ENCODE peak calls at places on chromosomes 6 and 20, in nine cellular contexts. E is uterus, N is tibial nerve, B is IMR-90, Q is NB4, Z is A549, X is stomach, F is GM12891, P is GM12878. U is an unnamed sample.

GRCh38 chr6:135195522-135195921 is 14.4 kb downstream of the MYB start:
- DNase-seq in Z (no peak), X (no peak), E (no peak), N (no peak), B (no peak), P (no peak), Q (peak; percentile 98), F (no peak), U (no peak)

GRCh38 chr20:59645761-59646171 is 41.4 kb downstream of the PHACTR3 start:
- DNase-seq in B (no peak), F (no peak), N (no peak), Q (peak; percentile 62), P (no peak), X (no peak), Z (no peak), E (no peak), U (no peak)

GRCh38 chr6:3341467-3341866 is 82.7 kb downstream of the PSMG4 start:
- DNase-seq in F (no peak), E (no peak), P (no peak), X (no peak), B (peak; percentile 83), Z (no peak), Q (no peak), N (peak; percentile 36), U (peak; percentile 55)

GRCh38 chr6:150069707-150070106 is 786 bp upstream of the ULBP3 start:
- DNase-seq in P (no peak), Z (no peak), F (no peak), X (peak; percentile 54), B (no peak), N (no peak), E (no peak), Q (no peak), U (no peak)

GRCh38 chr6:35401514-35401913 is 50.6 kb upstream of the FANCE start:
- DNase-seq in N (no peak), P (no peak), Q (no peak), B (no peak), E (no peak), Z (no peak), F (no peak), X (peak; percentile 89), U (no peak)

GRCh38 chr20:15220778-15221565 is 883.6 kb upstream of the FLRT3 start:
- DNase-seq in P (no peak), Z (no peak), N (no peak), X (no peak), E (no peak), Q (no peak), F (no peak), B (no peak), U (no peak)

GRCh38 chr20:59177266-59178250 is 13.9 kb downstream of the ZNF831 start:
- DNase-seq in E (no peak), N (no peak), F (no peak), B (no peak), P (no peak), Q (no peak), Z (no peak), X (no peak), U (no peak)

GRCh38 chr6:160069050-160069454 is 52.6 kb upstream of the SLC22A1 start:
- DNase-seq in Z (no peak), B (no peak), E (no peak), F (peak; percentile 57), Q (no peak), N (no peak), P (peak; percentile 64), X (no peak), U (no peak)

GRCh38 chr20:17941087-17941825 is 27.3 kb downstream of the SNX5 start:
- DNase-seq in Q (no peak), X (no peak), P (no peak), Z (no peak), N (no peak), B (no peak), E (no peak), F (no peak), U (no peak)

GRCh38 chr6:158815379-158815724 is 3.8 kb downstream of the EZR start:
- DNase-seq in P (no peak), N (no peak), Z (no peak), E (no peak), X (peak; percentile 24), Q (no peak), B (no peak), F (no peak), U (no peak)

GRCh38 chr6:169344651-169345050 is 91.0 kb upstream of the THBS2 start:
- DNase-seq in B (no peak), Q (no peak), N (no peak), X (no peak), Z (no peak), E (no peak), P (no peak), F (no peak), U (no peak)

GRCh38 chr6:41428995-41429417 is 93.6 kb downstream of the NCR2 start:
- DNase-seq in Q (peak; percentile 88), E (peak; percentile 71), N (peak; percentile 54), P (no peak), X (no peak), B (peak; percentile 18), F (no peak), Z (no peak), U (peak; percentile 41)

GRCh38 chr6:127786109-127786508 is 114.7 kb downstream of the THEMIS start:
- DNase-seq in P (no peak), F (no peak), Z (no peak), N (no peak), X (no peak), B (peak; percentile 22), Q (no peak), E (no peak), U (no peak)

GRCh38 chr6:83574783-83575182 is 62.4 kb downstream of the PRSS35 start:
- DNase-seq in B (no peak), Z (no peak), E (no peak), N (no peak), X (no peak), P (no peak), F (no peak), Q (no peak), U (no peak)

GRCh38 chr6:100281471-100281878 is 183.2 kb downstream of the SIM1 start:
- DNase-seq in X (no peak), F (no peak), B (no peak), E (no peak), Z (no peak), N (no peak), P (no peak), Q (no peak), U (no peak)

GRCh38 chr20:47785900-47786762 is 850 bp upstream of the SULF2 start:
- DNase-seq in Z (peak; percentile 80), P (no peak), F (peak; percentile 63), X (peak; percentile 53), N (peak; percentile 64), E (peak; percentile 79), B (peak; percentile 71), Q (peak; percentile 63), U (peak; percentile 44)
- TF ChIP-seq POLR2A in Z (no peak), P (no peak), F (no peak), X (no peak), N (no peak), E (peak; percentile 46), B (no peak), Q (no peak), U (no peak)

GRCh38 chr6:30515967-30516753 is 26.9 kb downstream of the HLA-E start:
- DNase-seq in Z (peak; percentile 91), Q (peak; percentile 99), F (peak; percentile 53), E (peak; percentile 84), B (peak; percentile 96), P (peak; percentile 92), X (peak; percentile 91), N (peak; percentile 94), U (peak; percentile 85)
- TF ChIP-seq POLR2A in Z (no peak), Q (peak; percentile 65), F (no peak), E (peak; percentile 51), B (peak; percentile 82), P (peak; percentile 55), X (peak; percentile 58), N (peak; percentile 71), U (peak; percentile 51)

GRCh38 chr20:33667245-33668086 is 723 bp downstream of the ACTL10 start:
- DNase-seq in X (peak; percentile 79), Z (no peak), E (peak; percentile 69), B (peak; percentile 54), N (no peak), P (no peak), Q (peak; percentile 87), F (peak; percentile 83), U (no peak)
- TF ChIP-seq POLR2A in X (no peak), Z (no peak), E (peak; percentile 29), B (no peak), N (no peak), P (peak; percentile 63), Q (peak; percentile 45), F (no peak), U (no peak)

DNA sequence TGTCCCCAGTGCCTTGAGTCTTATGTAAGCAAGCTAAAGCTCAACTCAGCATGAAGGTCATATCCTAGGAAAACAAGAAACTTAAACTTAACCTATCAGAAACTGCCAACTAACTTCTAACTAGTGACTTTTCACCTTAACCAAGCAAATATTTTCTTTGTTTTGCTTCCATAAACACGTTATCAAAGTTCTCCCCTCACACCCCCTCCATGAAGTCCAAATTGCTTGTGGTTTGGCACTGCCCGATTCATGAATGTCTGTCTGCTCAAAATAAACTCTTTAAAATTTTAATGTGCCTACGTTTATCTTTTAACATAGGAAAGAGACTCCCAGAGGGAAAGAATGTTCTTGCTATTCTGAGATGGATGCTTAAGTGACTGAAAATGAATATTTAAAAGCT is 34.9 kb downstream of the GSTA2 start:
- DNase-seq in N (no peak), E (no peak), Z (no peak), X (peak; percentile 41), Q (no peak), P (no peak), B (no peak), F (no peak), U (no peak)
- TF ChIP-seq POLR2A in N (no peak), E (no peak), Z (no peak), X (no peak), Q (no peak), P (no peak), B (no peak), F (no peak), U (no peak)

GRCh38 chr6:32972353-32973143 is 4.2 kb downstream of the BRD2 start:
- DNase-seq in P (no peak), B (no peak), F (no peak), X (no peak), N (no peak), E (peak; percentile 41), Q (peak; percentile 70), Z (no peak), U (no peak)
- TF ChIP-seq POLR2A in P (peak; percentile 84), B (peak; percentile 6), F (peak; percentile 70), X (no peak), N (no peak), E (no peak), Q (no peak), Z (no peak), U (no peak)

GRCh38 chr20:49281059-49281912 is 3.4 kb upstream of the ZNFX1 start:
- DNase-seq in N (no peak), B (no peak), F (no peak), Q (peak; percentile 89), X (no peak), E (no peak), P (no peak), Z (peak; percentile 86), U (no peak)
- TF ChIP-seq POLR2A in N (no peak), B (no peak), F (no peak), Q (no peak), X (no peak), E (no peak), P (no peak), Z (no peak), U (no peak)

U was measured in gastrocnemius medialis.